ENCODE peak calls at places on chromosomes 5 and 9, in ten cellular contexts. J, V, S, M, R, Y, U, E, Z and X are unnamed samples. For H3K9me3, the result is how much of the 10 kb centered on the place peaks cover.

GRCh38 chr5:1133510-1134255 is 21.8 kb upstream of the SLC12A7 start:
- DNase-seq in J (no peak), V (peak), S (peak), M (no peak), R (no peak), Y (no peak), U (no peak), E (no peak), Z (no peak), X (no peak)

GRCh38 chr5:15957124-15957523 is 222.5 kb downstream of the MARCHF11 start:
- DNase-seq in J (no peak), V (no peak), S (no peak), M (no peak), R (no peak), Y (no peak), U (no peak), E (no peak), Z (no peak), X (no peak)

GRCh38 chr5:167688731-167689130 is 602.7 kb upstream of the WWC1 start:
- DNase-seq in J (no peak), V (no peak), S (no peak), M (no peak), R (no peak), Y (no peak), U (no peak), E (no peak), Z (no peak), X (no peak)

GRCh38 chr5:126610616-126611015 is 9.9 kb downstream of the PHAX start:
- DNase-seq in J (no peak), V (no peak), S (no peak), M (no peak), R (no peak), Y (no peak), U (no peak), E (no peak), Z (no peak), X (no peak)

GRCh38 chr5:65190328-65191053 is 291.2 kb downstream of the ADAMTS6 start:
- DNase-seq in J (no peak), V (no peak), S (no peak), M (no peak), R (peak), Y (no peak), U (no peak), E (peak), Z (no peak), X (no peak)

GRCh38 chr5:179319741-179320281 is 25.4 kb downstream of the ADAMTS2 start:
- DNase-seq in J (no peak), V (peak), S (peak), M (no peak), R (peak), Y (no peak), U (peak), E (no peak), Z (peak), X (peak)

GRCh38 chr5:51272957-51273356 is 110.3 kb upstream of the ISL1 start:
- DNase-seq in J (no peak), V (no peak), S (no peak), M (no peak), R (no peak), Y (no peak), U (no peak), E (no peak), Z (no peak), X (no peak)

GRCh38 chr5:36444582-36444999 is 142.9 kb upstream of the RANBP3L start:
- DNase-seq in J (no peak), V (no peak), S (peak), M (peak), R (peak), Y (peak), U (no peak), E (peak), Z (no peak), X (no peak)

GRCh38 chr9:37645903-37646506 is 4.7 kb upstream of the FRMPD1 start:
- DNase-seq in J (no peak), V (no peak), S (no peak), M (no peak), R (no peak), Y (no peak), U (no peak), E (no peak), Z (no peak), X (no peak)

GRCh38 chr5:16049766-16050165 is 129.8 kb downstream of the MARCHF11 start:
- DNase-seq in J (no peak), V (no peak), S (no peak), M (no peak), R (no peak), Y (no peak), U (no peak), E (no peak), Z (no peak), X (no peak)

GRCh38 chr5:96329294-96329693 is 103.8 kb downstream of the PCSK1 start:
- DNase-seq in J (no peak), V (no peak), S (no peak), M (no peak), R (no peak), Y (no peak), U (no peak), E (no peak), Z (no peak), X (no peak)

GRCh38 chr9:4138180-4138579 is 161.7 kb downstream of the GLIS3 start:
- DNase-seq in J (no peak), V (no peak), S (no peak), M (no peak), R (no peak), Y (no peak), U (no peak), E (no peak), Z (no peak), X (no peak)

GRCh38 chr9:116190997-116191396 is 37.4 kb downstream of the PAPPA start:
- DNase-seq in J (no peak), V (no peak), S (no peak), M (no peak), R (peak), Y (no peak), U (no peak), E (no peak), Z (no peak), X (no peak)

GRCh38 chr5:119398713-119399492 is 43.1 kb downstream of the TNFAIP8 start:
- DNase-seq in J (no peak), V (peak), S (peak), M (peak), R (peak), Y (no peak), U (no peak), E (no peak), Z (peak), X (no peak)

GRCh38 chr9:84851935-84852585 is 182.5 kb downstream of the NTRK2 start:
- DNase-seq in J (peak), V (no peak), S (peak), M (no peak), R (peak), Y (peak), U (no peak), E (peak), Z (no peak), X (peak)

GRCh38 chr9:7097785-7098420 is 340.1 kb downstream of the KDM4C start:
- DNase-seq in J (no peak), V (no peak), S (no peak), M (no peak), R (peak), Y (no peak), U (no peak), E (no peak), Z (no peak), X (no peak)

GRCh38 chr9:134575103-134575816 is 66.3 kb upstream of the COL5A1 start:
- DNase-seq in J (no peak), V (peak), S (no peak), M (peak), R (no peak), Y (no peak), U (peak), E (no peak), Z (peak), X (no peak)

GRCh38 chr9:133087429-133088145 is 25.8 kb downstream of the CEL start:
- DNase-seq in J (no peak), V (peak), S (no peak), M (no peak), R (no peak), Y (no peak), U (peak), E (no peak), Z (no peak), X (peak)

DNA sequence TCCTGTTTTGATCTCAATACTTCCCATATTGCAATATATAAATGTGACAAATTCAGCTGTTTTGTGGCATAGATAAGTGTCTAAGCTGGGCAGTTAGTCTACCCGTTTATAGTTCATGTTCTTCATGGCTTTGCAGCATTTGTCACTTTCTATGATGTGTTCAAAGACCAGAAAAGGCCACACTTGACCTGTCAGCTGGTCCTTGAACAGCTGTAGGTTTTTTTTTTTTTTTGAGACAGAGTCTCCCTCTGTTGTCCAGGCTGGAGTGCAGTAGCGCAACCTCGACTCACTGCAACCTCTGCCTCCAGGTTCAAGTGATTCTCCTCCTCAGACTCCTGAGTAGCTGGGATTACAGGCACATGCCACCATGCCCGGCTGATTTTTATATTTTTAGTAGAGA is 28.4 kb downstream of the CMBL start:
- DNase-seq in J (no peak), V (no peak), S (no peak), M (peak), R (no peak), Y (no peak), U (no peak), E (peak), Z (no peak), X (peak)
- H3K27ac ChIP-seq in J (no peak), V (no peak), S (no peak), M (no peak), R (no peak), Y (no peak), U (peak), E (no peak), Z (no peak), X (no peak)

DNA sequence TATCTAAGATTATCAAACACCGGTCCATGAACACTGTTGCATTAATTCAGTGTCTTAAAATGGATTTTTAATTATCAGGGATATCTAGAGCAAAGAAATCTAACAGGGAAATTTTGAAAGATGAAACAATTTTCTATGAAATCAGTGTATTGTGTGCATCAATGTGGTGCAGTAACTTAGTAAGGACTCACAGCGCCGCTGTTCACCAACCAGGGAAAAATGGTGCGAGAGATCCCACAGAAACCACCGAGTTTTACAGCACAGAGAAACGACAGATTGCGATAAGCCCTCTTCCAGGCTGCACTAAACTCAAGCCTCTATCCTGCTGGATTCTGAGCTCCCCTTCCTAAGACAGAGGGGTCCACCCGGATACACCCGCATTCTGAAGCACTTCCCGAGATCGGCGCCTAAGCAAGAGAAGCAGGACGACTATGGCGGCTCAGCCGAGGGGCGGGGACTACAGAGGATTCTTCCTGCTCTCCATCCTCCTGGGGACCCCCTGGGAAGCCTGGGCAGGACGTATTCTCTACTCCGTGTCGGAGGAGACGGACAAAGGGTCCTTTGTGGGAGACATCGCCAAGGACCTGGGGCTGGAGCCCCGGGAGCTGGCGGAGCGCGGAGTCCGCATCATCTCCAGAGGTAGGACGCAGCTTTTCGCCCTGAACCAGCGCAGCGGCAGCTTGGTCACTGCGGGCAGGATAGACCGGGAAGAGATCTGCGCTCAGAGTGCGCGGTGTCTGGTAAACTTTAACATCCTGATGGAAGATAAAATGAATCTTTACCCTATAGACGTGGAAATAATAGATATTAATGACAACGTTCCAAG is at the start of gene PCDHGA7:
- DNase-seq in J (no peak), V (no peak), S (no peak), M (no peak), R (peak), Y (no peak), U (no peak), E (no peak), Z (no peak), X (no peak)
- H3K9me3 ChIP-seq in J (under half), V (under half), S (under half), M (under half), R (under half), Y (under half), U (under half), E (under half), Z (half or more), X (under half)

GRCh38 chr5:157115502-157115901 is 6.7 kb upstream of the HAVCR2 start:
- DNase-seq in J (no peak), V (no peak), S (no peak), M (no peak), R (no peak), Y (no peak), U (no peak), E (no peak), Z (no peak), X (no peak)
- H3K27ac ChIP-seq in J (no peak), V (no peak), S (no peak), M (no peak), R (no peak), Y (no peak), U (no peak), E (no peak), Z (no peak), X (no peak)

DNA sequence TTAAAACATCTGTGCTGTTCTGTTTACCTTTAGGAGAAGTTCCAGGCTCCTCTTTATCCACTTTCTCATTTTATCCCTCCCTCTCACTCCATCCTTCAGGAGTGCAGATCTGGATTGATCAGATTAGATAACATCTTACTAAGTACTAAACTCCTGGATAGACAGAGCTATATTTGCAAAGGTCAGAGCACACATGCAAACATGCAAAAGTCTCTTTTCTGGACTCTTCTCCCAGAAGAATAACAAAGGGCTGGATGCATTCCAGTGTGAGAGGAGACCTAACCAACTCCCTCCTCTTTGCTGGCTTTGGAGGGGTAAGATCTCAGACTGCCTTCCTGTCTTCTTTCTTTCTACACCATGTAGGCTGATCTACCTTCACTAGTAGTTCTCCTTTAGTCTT is 21.4 kb downstream of the GARNL3 start:
- DNase-seq in J (no peak), V (no peak), S (no peak), M (no peak), R (no peak), Y (no peak), U (no peak), E (no peak), Z (no peak), X (no peak)
- H3K9me3 ChIP-seq in J (under half), V (under half), S (under half), M (under half), R (under half), Y (under half), U (under half), E (under half), Z (under half), X (under half)

GRCh38 chr9:115036691-115037090 is 81.3 kb downstream of the TNC start:
- DNase-seq in J (no peak), V (no peak), S (no peak), M (no peak), R (no peak), Y (no peak), U (no peak), E (no peak), Z (no peak), X (peak)

GRCh38 chr9:115033800-115034199 is 84.2 kb downstream of the TNC start:
- DNase-seq in J (no peak), V (no peak), S (no peak), M (no peak), R (no peak), Y (no peak), U (no peak), E (no peak), Z (no peak), X (no peak)

GRCh38 chr9:115034801-115035200 is 83.2 kb downstream of the TNC start:
- DNase-seq in J (no peak), V (no peak), S (no peak), M (no peak), R (peak), Y (no peak), U (no peak), E (no peak), Z (no peak), X (no peak)

GRCh38 chr9:115038138-115038537 is 79.8 kb downstream of the TNC start:
- DNase-seq in J (no peak), V (no peak), S (peak), M (no peak), R (no peak), Y (no peak), U (no peak), E (no peak), Z (no peak), X (no peak)

GRCh38 chr9:115035872-115036612 is 81.9 kb downstream of the TNC start:
- DNase-seq in J (no peak), V (no peak), S (no peak), M (no peak), R (peak), Y (no peak), U (no peak), E (no peak), Z (no peak), X (no peak)
- H3K27ac ChIP-seq in J (no peak), V (no peak), S (peak), M (no peak), R (peak), Y (no peak), U (no peak), E (no peak), Z (no peak), X (peak)